ENCODE peak calls at places on chromosome 5, in four cellular contexts. S is naive thymus-derived CD8-positive, alpha-beta T cell; D is globus pallidus; O is 8988T. H is an unnamed sample.

GRCh38 chr5:104186510-104186909 is 623.9 kb upstream of the NUDT12 start:
- DNase-seq in S (no peak), D (no peak), O (no peak), H (no peak)

GRCh38 chr5:160486573-160486972 is 64.9 kb downstream of the PTTG1 start:
- DNase-seq in S (no peak), D (no peak), O (no peak), H (no peak)

GRCh38 chr5:73093943-73094342 is 26.4 kb upstream of the TMEM171 start:
- DNase-seq in S (no peak), D (no peak), O (no peak), H (no peak)

GRCh38 chr5:92364986-92365550 is 982.0 kb upstream of the ARRDC3 start:
- DNase-seq in S (no peak), D (no peak), O (no peak), H (no peak)

GRCh38 chr5:155094455-155094854 is 80.9 kb downstream of the KIF4B start:
- DNase-seq in S (no peak), D (no peak), O (no peak), H (no peak)

GRCh38 chr5:176998828-176999227 is 7.8 kb downstream of the UIMC1 start:
- DNase-seq in S (no peak), D (no peak), O (no peak), H (no peak)

GRCh38 chr5:38780316-38780715 is 65.5 kb upstream of the OSMR start:
- DNase-seq in S (no peak), D (no peak), O (no peak), H (no peak)

GRCh38 chr5:136382791-136383190 is 17.4 kb upstream of the TRPC7 start:
- DNase-seq in S (no peak), D (no peak), O (no peak), H (no peak)

GRCh38 chr5:17157294-17157693 is 60.1 kb upstream of the BASP1 start:
- DNase-seq in S (no peak), D (no peak), O (no peak), H (no peak)

GRCh38 chr5:86837610-86838009 is 219.9 kb downstream of the COX7C start:
- DNase-seq in S (no peak), D (no peak), O (no peak), H (no peak)

GRCh38 chr5:125679522-125679921 is 743.7 kb upstream of the GRAMD2B start:
- DNase-seq in S (no peak), D (no peak), O (no peak), H (no peak)

GRCh38 chr5:36666986-36667385 is 60.6 kb downstream of the SLC1A3 start:
- DNase-seq in S (no peak), D (no peak), O (no peak), H (no peak)